ENCODE peak calls at places on chromosomes 1 and 21, in ten cellular contexts. S is LHCN-M2; U is GM06990; W is effector memory CD8-positive, alpha-beta T cell; D is activated naive CD4-positive, alpha-beta T cell; K is C1 segment of cervical spinal cord; E is IMR-90; T is amygdala; Z is Right ventricle myocardium superior; B is non-pigmented ciliary epithelial cell. M is an unnamed sample.
A peak's percentile ranks its signal among the peaks of the same experiment; 100 is the strongest.

GRCh38 chr1:25082216-25082899 is 149.9 kb downstream of the SYF2 start:
- DNase-seq in S (peak; percentile 56), U (no peak), W (no peak), D (no peak), K (no peak), E (peak; percentile 39), T (no peak), Z (peak; percentile 14), B (no peak), M (no peak)

GRCh38 chr1:40855513-40855912 is 6.7 kb downstream of the CITED4 start:
- DNase-seq in S (no peak), U (no peak), W (no peak), D (no peak), K (no peak), E (no peak), T (no peak), Z (no peak), B (no peak), M (no peak)

GRCh38 chr21:45293214-45293725 is 5.6 kb upstream of the POFUT2 start:
- DNase-seq in S (no peak), U (no peak), W (no peak), D (no peak), K (no peak), E (no peak), T (no peak), Z (no peak), B (no peak), M (no peak)

GRCh38 chr1:9004731-9005708 is 21.2 kb downstream of the SLC2A7 start:
- DNase-seq in S (peak; percentile 64), U (peak; percentile 71), W (peak; percentile 73), D (peak; percentile 69), K (peak; percentile 13), E (peak; percentile 87), T (peak; percentile 17), Z (peak; percentile 89), B (peak; percentile 60), M (peak; percentile 65)

GRCh38 chr1:192550922-192551534 is 24.5 kb upstream of the RGS1 start:
- DNase-seq in S (peak; percentile 97), U (peak; percentile 63), W (no peak), D (no peak), K (no peak), E (peak; percentile 88), T (no peak), Z (no peak), B (peak; percentile 83), M (peak; percentile 49)

GRCh38 chr1:94081566-94082344 is 39.2 kb downstream of the ABCA4 start:
- DNase-seq in S (peak; percentile 88), U (no peak), W (no peak), D (no peak), K (no peak), E (peak; percentile 91), T (no peak), Z (no peak), B (no peak), M (peak; percentile 82)

GRCh38 chr1:203038217-203038741 is 12.0 kb downstream of the PPFIA4 start:
- DNase-seq in S (peak; percentile 100), U (no peak), W (no peak), D (no peak), K (no peak), E (peak; percentile 78), T (no peak), Z (peak; percentile 82), B (no peak), M (peak; percentile 99)

GRCh38 chr21:14438204-14438603 is 55.3 kb upstream of the HSPA13 start:
- DNase-seq in S (no peak), U (no peak), W (no peak), D (no peak), K (no peak), E (no peak), T (no peak), Z (no peak), B (no peak), M (no peak)

GRCh38 chr1:65189716-65190115 is 41.7 kb downstream of the AK4 start:
- DNase-seq in S (peak; percentile 74), U (no peak), W (no peak), D (no peak), K (no peak), E (peak; percentile 44), T (no peak), Z (no peak), B (no peak), M (peak; percentile 18)

GRCh38 chr21:28396421-28396820 is 596.3 kb downstream of the LTN1 start:
- DNase-seq in S (no peak), U (no peak), W (no peak), D (no peak), K (no peak), E (no peak), T (no peak), Z (no peak), B (no peak), M (no peak)

GRCh38 chr21:44916965-44917364 is 3.7 kb downstream of the ITGB2 start:
- DNase-seq in S (peak; percentile 59), U (no peak), W (no peak), D (no peak), K (no peak), E (no peak), T (no peak), Z (no peak), B (no peak), M (no peak)

GRCh38 chr1:157782946-157783345 is 6.0 kb upstream of the FCRL2 start:
- DNase-seq in S (no peak), U (no peak), W (no peak), D (no peak), K (no peak), E (no peak), T (no peak), Z (no peak), B (no peak), M (no peak)

GRCh38 chr1:63663301-63663700 is 70.1 kb downstream of the PGM1 start:
- DNase-seq in S (no peak), U (no peak), W (no peak), D (no peak), K (no peak), E (peak; percentile 77), T (no peak), Z (no peak), B (no peak), M (peak; percentile 80)

GRCh38 chr1:206482611-206483010 is 12.3 kb downstream of the IKBKE start:
- DNase-seq in S (no peak), U (no peak), W (no peak), D (no peak), K (no peak), E (no peak), T (no peak), Z (peak; percentile 13), B (no peak), M (no peak)

GRCh38 chr1:32892368-32893197 is 6.3 kb downstream of the HPCA start:
- DNase-seq in S (no peak), U (peak; percentile 42), W (peak; percentile 28), D (no peak), K (peak; percentile 47), E (no peak), T (peak; percentile 41), Z (no peak), B (no peak), M (no peak)

GRCh38 chr1:66048011-66048410 is 255.3 kb downstream of the PDE4B start:
- DNase-seq in S (no peak), U (no peak), W (no peak), D (no peak), K (no peak), E (peak; percentile 6), T (no peak), Z (no peak), B (no peak), M (no peak)

GRCh38 chr1:44084998-44085675 is 33.5 kb upstream of the KLF17 start:
- DNase-seq in S (peak; percentile 70), U (no peak), W (no peak), D (no peak), K (no peak), E (peak; percentile 83), T (no peak), Z (no peak), B (peak; percentile 48), M (peak; percentile 70)

GRCh38 chr1:58979677-58980076 is 195.8 kb upstream of the JUN start:
- DNase-seq in S (no peak), U (no peak), W (no peak), D (no peak), K (no peak), E (no peak), T (no peak), Z (no peak), B (no peak), M (no peak)

GRCh38 chr21:29481641-29482040 is 182.9 kb downstream of the BACH1 start:
- DNase-seq in S (peak; percentile 60), U (no peak), W (no peak), D (no peak), K (no peak), E (peak; percentile 73), T (no peak), Z (no peak), B (no peak), M (no peak)

GRCh38 chr1:167984886-167985489 is 48.1 kb upstream of the MPC2 start:
- DNase-seq in S (no peak), U (no peak), W (no peak), D (no peak), K (no peak), E (no peak), T (no peak), Z (no peak), B (peak; percentile 28), M (no peak)

GRCh38 chr1:94929816-94930215 is 2.9 kb upstream of the CNN3 start:
- DNase-seq in S (no peak), U (no peak), W (no peak), D (no peak), K (no peak), E (no peak), T (no peak), Z (no peak), B (no peak), M (no peak)

GRCh38 chr1:10509823-10510509 is 35.2 kb downstream of the PEX14 start:
- DNase-seq in S (no peak), U (no peak), W (no peak), D (no peak), K (no peak), E (no peak), T (no peak), Z (no peak), B (no peak), M (no peak)

GRCh38 chr1:202249846-202250245 is 56.2 kb downstream of the LGR6 start:
- DNase-seq in S (no peak), U (no peak), W (no peak), D (no peak), K (no peak), E (no peak), T (no peak), Z (no peak), B (no peak), M (no peak)

GRCh38 chr1:116472431-116472961 is 98.3 kb downstream of the CD58 start:
- DNase-seq in S (no peak), U (no peak), W (no peak), D (no peak), K (no peak), E (peak; percentile 24), T (no peak), Z (no peak), B (no peak), M (peak; percentile 88)

GRCh38 chr1:200749090-200749489 is 10.4 kb downstream of the CAMSAP2 start:
- DNase-seq in S (no peak), U (no peak), W (no peak), D (no peak), K (peak; percentile 23), E (no peak), T (no peak), Z (no peak), B (no peak), M (no peak)

GRCh38 chr1:18532390-18533170 is 51.9 kb downstream of the KLHDC7A start:
- DNase-seq in S (no peak), U (no peak), W (no peak), D (no peak), K (no peak), E (no peak), T (no peak), Z (no peak), B (no peak), M (no peak)

GRCh38 chr1:83773059-83773458 is 225.9 kb downstream of the TTLL7 start:
- DNase-seq in S (no peak), U (no peak), W (no peak), D (no peak), K (no peak), E (no peak), T (no peak), Z (no peak), B (no peak), M (no peak)

GRCh38 chr1:96741335-96741734 is 19.8 kb downstream of the PTBP2 start:
- DNase-seq in S (no peak), U (no peak), W (no peak), D (no peak), K (no peak), E (peak; percentile 10), T (no peak), Z (no peak), B (no peak), M (no peak)